ENCODE peak calls at places on chromosomes 2 and 18, in eight cellular contexts. A is CD8-positive, alpha-beta T cell; Z is brain microvascular endothelial cell; W is right cardiac atrium; M is adrenal gland; S is heart right ventricle; F is SK-N-MC; C is caudate nucleus. L is an unnamed sample.

GRCh38 chr2:241777167-241777685 is 604 bp downstream of the GAL3ST2 start:
- DNase-seq in C (no peak), M (no peak), W (no peak), F (no peak), A (no peak), Z (no peak), S (no peak), L (no peak)

GRCh38 chr18:73235491-73235890 is 367.7 kb upstream of the NETO1 start:
- DNase-seq in S (no peak), Z (peak), C (no peak), M (no peak), W (no peak), A (no peak), F (no peak), L (peak)

GRCh38 chr18:76464281-76465259 is 30.5 kb downstream of the ZNF516 start:
- DNase-seq in M (no peak), Z (no peak), C (no peak), S (no peak), W (no peak), F (no peak), A (no peak), L (no peak)

GRCh38 chr18:24915547-24915946 is 436.4 kb downstream of the ZNF521 start:
- DNase-seq in W (no peak), A (no peak), M (no peak), C (no peak), Z (no peak), S (no peak), F (no peak), L (peak)

GRCh38 chr18:69469444-69469919 is 68.8 kb downstream of the DOK6 start:
- DNase-seq in S (no peak), F (no peak), C (no peak), W (no peak), M (no peak), Z (no peak), A (no peak), L (no peak)

GRCh38 chr2:178796079-178796677 is 11.0 kb downstream of the TTN start:
- DNase-seq in C (no peak), W (no peak), M (no peak), Z (no peak), S (no peak), F (peak), A (no peak), L (peak)

GRCh38 chr18:31129398-31130115 is 27.3 kb upstream of the DSC2 start:
- DNase-seq in M (no peak), C (no peak), Z (no peak), F (no peak), W (no peak), A (no peak), S (no peak), L (no peak)

GRCh38 chr18:13455470-13455869 is 236.9 kb downstream of the LDLRAD4 start:
- DNase-seq in F (no peak), M (no peak), S (no peak), A (no peak), Z (no peak), C (no peak), W (no peak), L (no peak)

GRCh38 chr18:10563886-10564285 is 38.1 kb downstream of the NAPG start:
- DNase-seq in M (peak), S (no peak), A (no peak), F (no peak), W (no peak), C (no peak), Z (no peak), L (no peak)
- H3K27ac ChIP-seq in M (no peak), S (no peak), A (no peak), F (no peak), W (no peak), C (no peak), Z (no peak), L (no peak)

GRCh38 chr2:168997113-168997512 is 34.0 kb downstream of the ABCB11 start:
- DNase-seq in C (no peak), F (peak), W (no peak), S (no peak), M (no peak), A (no peak), Z (no peak), L (no peak)
- H3K27ac ChIP-seq in C (no peak), F (no peak), W (peak), S (no peak), M (no peak), A (no peak), Z (no peak), L (no peak)

GRCh38 chr2:86293612-86294011 is 43.8 kb downstream of the REEP1 start:
- DNase-seq in A (no peak), S (no peak), M (no peak), C (no peak), W (no peak), Z (no peak), F (no peak), L (peak)
- H3K27ac ChIP-seq in A (no peak), S (no peak), M (no peak), C (no peak), W (no peak), Z (no peak), F (no peak), L (no peak)

DNA sequence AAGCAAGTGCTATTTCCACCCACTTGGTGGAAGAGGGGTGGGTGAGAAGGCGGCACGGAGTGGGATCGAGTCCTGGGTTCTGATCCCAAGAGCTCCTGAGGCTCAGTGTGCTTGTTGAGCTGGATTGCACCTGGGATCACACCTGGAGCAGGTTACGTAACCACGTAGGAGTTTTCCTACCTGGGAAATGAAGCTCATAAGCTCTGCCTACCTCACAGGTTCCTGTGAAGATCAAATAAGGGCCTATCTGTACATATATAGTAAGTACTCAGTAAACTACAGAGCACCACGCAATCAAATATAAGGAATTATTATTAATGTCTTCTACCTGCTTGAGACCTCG is 11.0 kb downstream of the NPC1 start:
- DNase-seq in W (no peak), C (no peak), M (no peak), S (no peak), Z (no peak), F (no peak), A (no peak), L (no peak)
- H3K27ac ChIP-seq in W (no peak), C (no peak), M (peak), S (peak), Z (no peak), F (no peak), A (no peak), L (no peak)